ENCODE peak calls at places on chromosomes 4 and X, in nine cellular contexts. A, B, K, F, I, H, Z, L and C are unnamed samples.

GRCh38 chr4:54384563-54384962 is 155.5 kb downstream of the PDGFRA start:
- DNase-seq in A (no peak), B (peak; percentile 13), K (no peak), F (peak; percentile 51), I (no peak), H (no peak), Z (peak; percentile 39), L (no peak), C (peak; percentile 54)

GRCh38 chrX:69237228-69237627 is 72.0 kb upstream of the PJA1 start:
- DNase-seq in A (no peak), B (no peak), K (no peak), F (no peak), I (no peak), H (no peak), Z (no peak), L (no peak), C (no peak)

GRCh38 chr4:148730766-148731165 is 288.6 kb upstream of the NR3C2 start:
- DNase-seq in A (no peak), B (no peak), K (no peak), F (no peak), I (no peak), H (no peak), Z (no peak), L (no peak), C (no peak)

GRCh38 chr4:28287837-28288236 is 1427.2 kb downstream of the STIM2 start:
- DNase-seq in A (no peak), B (no peak), K (no peak), F (peak; percentile 80), I (no peak), H (no peak), Z (peak; percentile 100), L (peak; percentile 78), C (peak; percentile 99)

GRCh38 chr4:185726931-185727330 is 85.1 kb downstream of the SORBS2 start:
- DNase-seq in A (no peak), B (no peak), K (no peak), F (no peak), I (no peak), H (no peak), Z (no peak), L (no peak), C (peak; percentile 70)

GRCh38 chrX:17736478-17736855 is 826 bp upstream of the SCML1 start:
- DNase-seq in A (no peak), B (peak; percentile 0), K (no peak), F (no peak), I (no peak), H (no peak), Z (no peak), L (no peak), C (no peak)

GRCh38 chr4:54332577-54332976 is 103.5 kb downstream of the PDGFRA start:
- DNase-seq in A (no peak), B (no peak), K (no peak), F (no peak), I (no peak), H (no peak), Z (no peak), L (no peak), C (no peak)

GRCh38 chr4:43089730-43090129 is 197.2 kb downstream of the GRXCR1 start:
- DNase-seq in A (no peak), B (no peak), K (peak; percentile 74), F (no peak), I (no peak), H (no peak), Z (peak; percentile 28), L (no peak), C (peak; percentile 11)

GRCh38 chr4:7434766-7435150 is at the start of gene PSAPL1:
- DNase-seq in A (no peak), B (no peak), K (no peak), F (peak; percentile 88), I (peak; percentile 74), H (no peak), Z (peak; percentile 3), L (peak; percentile 62), C (peak; percentile 12)

GRCh38 chrX:46573331-46573895 is at the start of gene CHST7:
- DNase-seq in A (peak; percentile 68), B (peak; percentile 78), K (peak; percentile 76), F (peak; percentile 80), I (peak; percentile 78), H (peak; percentile 49), Z (peak; percentile 52), L (no peak), C (peak; percentile 42)

GRCh38 chr4:42809419-42810084 is 83.0 kb upstream of the GRXCR1 start:
- DNase-seq in A (no peak), B (no peak), K (no peak), F (no peak), I (no peak), H (no peak), Z (no peak), L (no peak), C (no peak)

GRCh38 chr4:38785901-38786402 is 3.2 kb upstream of the TLR10 start:
- DNase-seq in A (no peak), B (peak; percentile 7), K (peak; percentile 63), F (no peak), I (no peak), H (peak; percentile 49), Z (no peak), L (no peak), C (no peak)

GRCh38 chr4:796206-796605 is 29.7 kb downstream of the CPLX1 start:
- DNase-seq in A (no peak), B (no peak), K (no peak), F (no peak), I (no peak), H (no peak), Z (no peak), L (no peak), C (no peak)

GRCh38 chrX:154544885-154545284 is 1.8 kb downstream of the G6PD start:
- DNase-seq in A (no peak), B (no peak), K (no peak), F (no peak), I (no peak), H (no peak), Z (no peak), L (no peak), C (no peak)